ENCODE peak calls at places on chromosome 5, in eight cellular contexts. K, B, A, T, Y, M, U and N are unnamed samples.

GRCh38 chr5:17228833-17229291 is 11.4 kb downstream of the BASP1 start:
- DNase-seq in T (peak), A (no peak), U (no peak), K (peak), M (no peak), Y (no peak), B (no peak), N (no peak)

GRCh38 chr5:55603947-55604346 is 69.2 kb upstream of the PLPP1 start:
- DNase-seq in M (no peak), U (peak), Y (no peak), B (no peak), A (peak), K (no peak), T (no peak), N (no peak)

GRCh38 chr5:34511915-34512314 is 144.2 kb upstream of the RAI14 start:
- DNase-seq in T (no peak), U (no peak), K (no peak), M (no peak), Y (no peak), A (no peak), B (no peak), N (no peak)

GRCh38 chr5:52998552-52999313 is 9.6 kb downstream of the ITGA2 start:
- DNase-seq in B (no peak), U (no peak), M (no peak), K (no peak), A (no peak), Y (no peak), T (no peak), N (no peak)

GRCh38 chr5:62143268-62144229 is 162.5 kb upstream of the KIF2A start:
- DNase-seq in K (peak), U (peak), M (peak), T (peak), B (no peak), A (no peak), Y (peak), N (no peak)

GRCh38 chr5:134538296-134538695 is 12.8 kb downstream of the JADE2 start:
- DNase-seq in T (no peak), U (no peak), Y (no peak), A (no peak), B (no peak), K (no peak), M (no peak), N (no peak)

GRCh38 chr5:38069360-38069759 is 189.0 kb upstream of the EGFLAM start:
- DNase-seq in K (peak), M (no peak), B (no peak), A (no peak), T (peak), Y (no peak), U (no peak), N (no peak)

GRCh38 chr5:135062216-135063055 is 28.4 kb upstream of the PITX1 start:
- DNase-seq in U (no peak), K (no peak), T (no peak), B (no peak), Y (no peak), M (no peak), A (no peak), N (peak)

GRCh38 chr5:55141945-55142690 is 17.9 kb upstream of the GPX8 start:
- DNase-seq in Y (no peak), A (no peak), T (no peak), U (no peak), K (no peak), B (no peak), M (no peak), N (no peak)

GRCh38 chr5:169920446-169920845 is 59.8 kb downstream of the INSYN2B start:
- DNase-seq in T (no peak), K (no peak), Y (no peak), M (no peak), U (no peak), B (no peak), A (no peak), N (no peak)

GRCh38 chr5:179142434-179143198 is 82.4 kb downstream of the ZNF354C start:
- DNase-seq in Y (no peak), M (peak), B (no peak), U (no peak), T (peak), A (no peak), K (peak), N (peak)

GRCh38 chr5:119011186-119011585 is 22.8 kb upstream of the DTWD2 start:
- DNase-seq in A (no peak), Y (no peak), U (no peak), K (no peak), T (no peak), B (no peak), M (no peak), N (no peak)

GRCh38 chr5:56569576-56569975 is 245.8 kb upstream of the MAP3K1 start:
- DNase-seq in B (no peak), U (no peak), Y (no peak), A (no peak), K (peak), M (no peak), T (peak), N (no peak)

GRCh38 chr5:179271301-179271650 is 74.0 kb downstream of the ADAMTS2 start:
- DNase-seq in A (no peak), M (no peak), Y (no peak), B (no peak), K (no peak), U (no peak), T (no peak), N (peak)

GRCh38 chr5:97044057-97044456 is 98.4 kb downstream of the LIX1 start:
- DNase-seq in U (no peak), T (peak), K (no peak), B (no peak), A (no peak), M (peak), Y (peak), N (no peak)

GRCh38 chr5:103505581-103506305 is 56.8 kb downstream of the NUDT12 start:
- DNase-seq in M (peak), Y (no peak), A (no peak), K (peak), U (no peak), T (peak), B (no peak), N (no peak)

GRCh38 chr5:180470966-180471582 is 23.1 kb upstream of the CNOT6 start:
- DNase-seq in M (peak), A (no peak), K (peak), Y (peak), T (peak), U (peak), B (peak), N (peak)

GRCh38 chr5:16179936-16180788 is 571 bp upstream of the MARCHF11 start:
- DNase-seq in K (no peak), Y (no peak), B (no peak), M (no peak), A (no peak), U (no peak), T (no peak), N (peak)

GRCh38 chr5:101782352-101783087 is 513.6 kb downstream of the SLCO4C1 start:
- DNase-seq in K (no peak), B (no peak), Y (no peak), T (no peak), M (peak), U (no peak), A (no peak), N (no peak)

GRCh38 chr5:11608530-11608929 is 295.7 kb downstream of the CTNND2 start:
- DNase-seq in M (no peak), Y (no peak), A (no peak), K (no peak), B (no peak), T (no peak), U (no peak), N (no peak)

GRCh38 chr5:73380710-73381586 is 67.6 kb downstream of the FOXD1 start:
- DNase-seq in T (no peak), B (no peak), Y (no peak), M (no peak), U (no peak), A (no peak), K (no peak), N (no peak)

GRCh38 chr5:67021031-67021430 is 175.6 kb downstream of the CD180 start:
- DNase-seq in M (no peak), T (peak), Y (no peak), U (no peak), B (no peak), A (no peak), K (peak), N (no peak)

GRCh38 chr5:155380480-155380879 is 366.9 kb downstream of the KIF4B start:
- DNase-seq in M (no peak), Y (no peak), T (no peak), A (no peak), K (no peak), B (no peak), U (no peak), N (no peak)

GRCh38 chr5:138536665-138537315 is 6.2 kb downstream of the ETF1 start:
- DNase-seq in A (no peak), K (peak), M (no peak), T (no peak), U (no peak), Y (no peak), B (no peak), N (no peak)

GRCh38 chr5:23024470-23024869 is 171.3 kb upstream of the CDH12 start:
- DNase-seq in B (no peak), M (no peak), T (no peak), K (no peak), A (no peak), Y (no peak), U (no peak), N (no peak)

GRCh38 chr5:9269024-9269423 is 276.9 kb downstream of the SEMA5A start:
- DNase-seq in B (no peak), M (peak), K (peak), T (peak), Y (no peak), U (no peak), A (no peak), N (no peak)

GRCh38 chr5:91016954-91017690 is 366.0 kb downstream of the ARRDC3 start:
- DNase-seq in Y (no peak), A (no peak), M (peak), T (peak), U (no peak), K (peak), B (no peak), N (no peak)

GRCh38 chr5:138597660-138598400 is 22.6 kb upstream of the HSPA9 start:
- DNase-seq in T (peak), A (no peak), U (no peak), M (no peak), Y (no peak), K (no peak), B (no peak), N (no peak)

GRCh38 chr5:169004551-169004950 is 296.4 kb downstream of the SLIT3 start:
- DNase-seq in U (no peak), T (no peak), M (no peak), A (no peak), Y (no peak), K (no peak), B (no peak), N (no peak)

GRCh38 chr5:32223972-32224608 is 50.0 kb upstream of the GOLPH3 start:
- DNase-seq in T (peak), B (no peak), K (peak), Y (peak), U (no peak), M (peak), A (no peak), N (no peak)

GRCh38 chr5:134555889-134556311 is 30.4 kb downstream of the JADE2 start:
- DNase-seq in M (peak), K (peak), U (peak), B (peak), T (peak), A (no peak), Y (peak), N (no peak)

GRCh38 chr5:142206801-142207200 is 98.2 kb downstream of the NDFIP1 start:
- DNase-seq in B (no peak), M (peak), U (no peak), T (peak), K (no peak), A (no peak), Y (no peak), N (no peak)
- TF ChIP-seq CTCF in B (no peak), M (peak), U (peak), T (no peak), K (peak), A (no peak), Y (no peak), N (peak)

GRCh38 chr5:163005949-163006348 is 431.4 kb upstream of the CCNG1 start:
- DNase-seq in K (peak), Y (no peak), A (no peak), B (no peak), U (no peak), M (peak), T (peak), N (no peak)
- TF ChIP-seq CTCF in K (no peak), Y (no peak), A (no peak), B (no peak), U (peak), M (peak), T (peak), N (no peak)

DNA sequence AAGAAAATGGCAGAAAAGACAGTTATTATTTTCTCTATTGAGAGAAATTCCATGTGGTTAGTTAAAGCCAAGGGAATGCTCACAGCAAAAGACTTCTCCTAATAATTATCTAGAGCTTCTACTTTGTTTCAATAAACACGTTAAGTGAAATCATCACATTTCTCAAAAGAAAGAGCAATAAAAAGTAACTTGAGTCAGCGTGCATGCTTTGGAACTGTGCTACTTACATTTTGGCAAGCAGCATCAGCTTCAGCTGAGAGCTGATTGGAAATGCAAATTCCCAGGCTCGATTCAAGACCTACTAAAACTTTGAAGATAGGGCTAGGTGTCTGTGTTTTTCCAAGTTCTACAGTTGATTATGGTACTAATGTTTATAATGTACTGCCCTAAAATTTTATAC is 132.1 kb downstream of the CDH18 start:
- DNase-seq in Y (no peak), M (no peak), B (no peak), T (no peak), K (no peak), A (no peak), U (no peak), N (no peak)
- TF ChIP-seq CTCF in Y (no peak), M (no peak), B (no peak), T (no peak), K (no peak), A (no peak), U (no peak), N (no peak)

GRCh38 chr5:110865400-110866094 is 126.7 kb downstream of the SLC25A46 start:
- DNase-seq in Y (peak), M (peak), T (peak), A (no peak), B (no peak), U (peak), K (peak), N (no peak)
- TF ChIP-seq CTCF in Y (peak), M (peak), T (peak), A (no peak), B (no peak), U (peak), K (no peak), N (peak)

GRCh38 chr5:177496111-177497010 is 1.0 kb downstream of the PDLIM7 start:
- DNase-seq in M (peak), K (peak), T (peak), B (peak), Y (peak), U (peak), A (peak), N (no peak)
- TF ChIP-seq CTCF in M (peak), K (peak), T (peak), B (peak), Y (peak), U (peak), A (no peak), N (peak)

GRCh38 chr5:77777911-77778310 is 1.8 kb upstream of the TBCA start:
- DNase-seq in K (no peak), M (no peak), A (no peak), T (no peak), Y (no peak), U (no peak), B (no peak), N (no peak)

GRCh38 chr5:77774981-77775772 is 962 bp downstream of the TBCA start:
- DNase-seq in A (no peak), K (peak), T (no peak), U (peak), B (no peak), M (peak), Y (no peak), N (no peak)

GRCh38 chr5:77776606-77777206 is 567 bp upstream of the TBCA start:
- DNase-seq in B (no peak), K (no peak), T (no peak), A (no peak), Y (no peak), M (peak), U (no peak), N (no peak)

GRCh38 chr5:77777281-77777892 is 1.2 kb upstream of the TBCA start:
- DNase-seq in U (no peak), K (peak), M (peak), B (no peak), A (no peak), Y (peak), T (peak), N (no peak)

GRCh38 chr5:77775773-77776605 is at the start of gene TBCA:
- DNase-seq in B (peak), Y (peak), A (peak), K (peak), M (peak), U (peak), T (peak), N (peak)
- TF ChIP-seq CTCF in B (no peak), Y (no peak), A (peak), K (no peak), M (no peak), U (peak), T (peak), N (peak)

DNA sequence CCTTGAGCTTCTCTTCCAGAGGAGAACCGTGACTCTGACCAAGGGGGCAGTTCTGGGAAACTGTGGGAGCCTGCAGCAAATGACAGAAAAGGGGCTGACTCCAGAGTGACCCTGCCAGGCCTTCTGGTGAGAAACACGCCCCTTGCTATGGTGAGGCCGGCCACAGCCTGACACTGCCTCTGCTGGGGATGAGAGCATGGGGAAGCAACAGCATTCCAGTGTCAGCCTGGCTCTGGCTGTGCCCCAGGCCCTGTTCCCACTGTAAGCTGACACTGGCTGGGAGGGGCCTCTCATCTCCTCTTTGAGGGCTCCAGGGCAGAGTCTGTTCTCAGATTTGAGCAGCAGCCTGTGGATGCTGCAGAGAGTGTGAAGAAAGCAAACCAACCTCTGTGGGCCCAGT is 180.0 kb upstream of the IL12B start:
- DNase-seq in K (peak), A (peak), T (peak), Y (peak), U (no peak), B (peak), M (peak), N (peak)
- TF ChIP-seq CTCF in K (no peak), A (no peak), T (no peak), Y (no peak), U (no peak), B (no peak), M (no peak), N (peak)

GRCh38 chr5:149828161-149829011 is 98.3 kb downstream of the PPARGC1B start:
- DNase-seq in T (peak), A (peak), U (peak), B (peak), Y (peak), M (peak), K (peak), N (no peak)

GRCh38 chr5:149830579-149830978 is 100.5 kb downstream of the PPARGC1B start:
- DNase-seq in B (no peak), U (no peak), T (no peak), A (no peak), Y (no peak), M (no peak), K (no peak), N (no peak)

GRCh38 chr5:149827501-149827990 is 97.4 kb downstream of the PPARGC1B start:
- DNase-seq in A (no peak), K (no peak), B (no peak), Y (no peak), T (no peak), U (no peak), M (no peak), N (no peak)

GRCh38 chr5:149831492-149831891 is 101.4 kb downstream of the PPARGC1B start:
- DNase-seq in T (peak), A (no peak), Y (peak), K (no peak), B (no peak), M (no peak), U (no peak), N (no peak)

GRCh38 chr5:149829954-149830353 is 99.8 kb downstream of the PPARGC1B start:
- DNase-seq in M (peak), B (no peak), T (peak), K (no peak), Y (no peak), A (no peak), U (peak), N (no peak)
- TF ChIP-seq CTCF in M (peak), B (peak), T (no peak), K (peak), Y (no peak), A (peak), U (peak), N (peak)

GRCh38 chr5:160970605-160971191 is 118.7 kb upstream of the ATP10B start:
- DNase-seq in T (peak), A (no peak), K (no peak), U (peak), M (no peak), B (no peak), Y (no peak), N (no peak)
- TF ChIP-seq CTCF in T (peak), A (peak), K (peak), U (peak), M (peak), B (peak), Y (peak), N (peak)

GRCh38 chr5:68380071-68380470 is 164.5 kb downstream of the PIK3R1 start:
- DNase-seq in Y (no peak), K (no peak), A (no peak), U (no peak), T (no peak), B (no peak), M (no peak), N (no peak)
- TF ChIP-seq CTCF in Y (no peak), K (no peak), A (no peak), U (no peak), T (no peak), B (no peak), M (no peak), N (no peak)